ENCODE peak calls at places on chromosomes 11 and 22, in ten cellular contexts. Y is HCEC 1CT, T is MCF 10A, M is PC-9, C is NCI-H2171, N is fibroblast of pulmonary artery, A is body of pancreas, S is Peyer's patch, O is Calu3, P is GM04504. Q is an unnamed sample.

GRCh38 chr11:17992916-17993315 is 19.9 kb downstream of the SERGEF start:
- DNase-seq in C (no peak), N (no peak), S (no peak), Y (no peak), O (no peak), A (peak; percentile 18), T (peak; percentile 82), P (no peak), M (no peak), Q (no peak)

GRCh38 chr11:108601150-108601549 is 7.6 kb upstream of the EXPH5 start:
- DNase-seq in A (no peak), N (no peak), T (no peak), Y (peak; percentile 59), O (no peak), M (no peak), S (no peak), P (no peak), C (no peak), Q (no peak)

GRCh38 chr11:32437406-32438345 is 2.3 kb upstream of the WT1 start:
- DNase-seq in C (no peak), M (no peak), O (no peak), P (no peak), N (no peak), A (no peak), S (no peak), T (no peak), Y (no peak), Q (no peak)

GRCh38 chr11:102989379-102990047 is 34.0 kb upstream of the MMP13 start:
- DNase-seq in O (no peak), P (no peak), M (no peak), C (no peak), N (no peak), Y (peak; percentile 73), A (no peak), T (no peak), S (no peak), Q (no peak)

GRCh38 chr11:40037005-40037404 is 1422.4 kb downstream of the LRRC4C start:
- DNase-seq in N (peak; percentile 26), Y (no peak), S (no peak), O (no peak), M (no peak), P (no peak), C (no peak), A (peak; percentile 5), T (no peak), Q (no peak)

GRCh38 chr11:71139516-71140205 is 112.7 kb downstream of the SHANK2 start:
- DNase-seq in Y (no peak), T (no peak), M (no peak), C (peak; percentile 11), P (no peak), A (peak; percentile 93), S (no peak), N (no peak), O (peak; percentile 45), Q (no peak)

GRCh38 chr11:62725686-62726085 is 1.6 kb downstream of the HNRNPUL2 start:
- DNase-seq in T (peak; percentile 47), O (no peak), Y (no peak), C (no peak), S (no peak), M (no peak), N (no peak), A (no peak), P (no peak), Q (no peak)

GRCh38 chr11:120473486-120473885 is 38.1 kb upstream of the GRIK4 start:
- DNase-seq in T (no peak), P (no peak), N (no peak), O (no peak), C (no peak), M (no peak), Y (no peak), A (no peak), S (no peak), Q (no peak)

GRCh38 chr11:64457416-64458010 is 98.6 kb downstream of the RPS6KA4 start:
- DNase-seq in S (no peak), O (no peak), C (no peak), T (no peak), A (no peak), N (no peak), M (no peak), Y (no peak), P (no peak), Q (no peak)

GRCh38 chr22:50526849-50527801 is 1.7 kb upstream of the SCO2 start:
- DNase-seq in T (peak; percentile 29), C (no peak), O (peak; percentile 71), P (no peak), M (peak; percentile 75), N (peak; percentile 49), A (no peak), S (peak; percentile 61), Y (no peak), Q (no peak)

GRCh38 chr22:35913925-35914324 is 114.7 kb downstream of the RBFOX2 start:
- DNase-seq in P (no peak), O (no peak), N (no peak), Y (no peak), A (no peak), M (no peak), S (no peak), C (no peak), T (no peak), Q (no peak)

GRCh38 chr11:45333506-45333971 is 47.4 kb upstream of the SYT13 start:
- DNase-seq in T (no peak), M (no peak), A (peak; percentile 67), P (no peak), O (peak; percentile 27), S (no peak), Y (peak; percentile 80), N (peak; percentile 73), C (no peak), Q (peak; percentile 11)

GRCh38 chr22:23828800-23829680 is 9.8 kb downstream of the DERL3 start:
- DNase-seq in P (no peak), T (no peak), C (no peak), N (no peak), M (no peak), Y (no peak), A (no peak), S (no peak), O (no peak), Q (no peak)

GRCh38 chr22:20805972-20806471 is 32.1 kb downstream of the SERPIND1 start:
- DNase-seq in Y (peak; percentile 50), T (peak; percentile 43), P (no peak), N (peak; percentile 36), C (no peak), O (no peak), S (no peak), A (no peak), M (peak; percentile 49), Q (peak; percentile 4)

GRCh38 chr11:28759311-28759710 is 651.1 kb downstream of the METTL15 start:
- DNase-seq in M (peak; percentile 71), O (peak; percentile 55), N (peak; percentile 70), A (no peak), C (no peak), S (no peak), Y (peak; percentile 38), T (peak; percentile 24), P (no peak), Q (no peak)

GRCh38 chr22:50587407-50587806 is 4.8 kb upstream of the CHKB start:
- DNase-seq in M (no peak), O (no peak), A (no peak), P (no peak), C (no peak), N (no peak), S (no peak), Y (no peak), T (no peak), Q (no peak)

GRCh38 chr11:18171377-18172000 is 1.1 kb upstream of the MRGPRX4 start:
- DNase-seq in Y (peak; percentile 18), P (peak; percentile 10), S (peak; percentile 25), C (no peak), N (peak; percentile 26), O (peak; percentile 28), A (no peak), M (no peak), T (peak; percentile 66), Q (peak; percentile 10)

GRCh38 chr11:64597671-64598101 is 6.7 kb downstream of the SLC22A12 start:
- DNase-seq in S (no peak), O (no peak), A (no peak), T (no peak), Y (no peak), M (no peak), P (no peak), C (no peak), N (no peak), Q (no peak)

GRCh38 chr11:61860054-61860903 is 31.1 kb downstream of the FADS3 start:
- DNase-seq in C (no peak), P (no peak), Y (peak; percentile 13), O (peak; percentile 22), S (no peak), M (no peak), T (peak; percentile 77), N (peak; percentile 79), A (peak; percentile 90), Q (no peak)

GRCh38 chr11:123640677-123641494 is 13.5 kb downstream of the SCN3B start:
- DNase-seq in A (peak; percentile 50), M (no peak), C (no peak), O (peak; percentile 43), Y (peak; percentile 25), T (peak; percentile 54), S (no peak), P (no peak), N (peak; percentile 45), Q (no peak)

GRCh38 chr11:117385906-117386305 is 58.3 kb downstream of the CEP164 start:
- DNase-seq in P (no peak), Y (no peak), A (no peak), O (no peak), S (no peak), T (no peak), M (no peak), C (no peak), N (no peak), Q (no peak)

GRCh38 chr22:17120711-17121234 is 387 bp downstream of the TMEM121B start:
- DNase-seq in S (no peak), Y (no peak), N (no peak), A (no peak), P (no peak), O (peak; percentile 22), C (no peak), T (no peak), M (no peak), Q (no peak)

GRCh38 chr11:112453601-112454577 is 193.2 kb upstream of the PLET1 start:
- DNase-seq in A (peak; percentile 59), N (peak; percentile 38), O (peak; percentile 41), S (no peak), T (peak; percentile 59), M (no peak), C (no peak), Y (peak; percentile 24), P (peak; percentile 8), Q (peak; percentile 11)

GRCh38 chr11:75668508-75669297 is at the start of gene MAP6:
- DNase-seq in A (peak; percentile 9), N (no peak), S (no peak), O (peak; percentile 29), C (peak; percentile 74), T (no peak), P (no peak), Y (no peak), M (no peak), Q (no peak)

GRCh38 chr11:26696330-26696729 is 25.5 kb downstream of the SLC5A12 start:
- DNase-seq in O (no peak), S (no peak), C (no peak), T (peak; percentile 9), Y (no peak), A (no peak), M (no peak), N (no peak), P (no peak), Q (no peak)

GRCh38 chr11:114448749-114449484 is 9.7 kb downstream of the REXO2 start:
- DNase-seq in T (peak; percentile 24), N (no peak), O (no peak), P (no peak), S (no peak), C (no peak), Y (peak; percentile 43), M (no peak), A (no peak), Q (no peak)

GRCh38 chr11:11373934-11374333 is 20.9 kb upstream of the CSNK2A3 start:
- DNase-seq in P (no peak), S (no peak), C (no peak), N (no peak), Y (no peak), O (no peak), M (no peak), T (no peak), A (no peak), Q (no peak)

GRCh38 chr11:119509969-119510401 is 87.0 kb upstream of the THY1 start:
- DNase-seq in O (no peak), Y (peak; percentile 87), M (peak; percentile 44), N (peak; percentile 83), T (peak; percentile 71), A (peak; percentile 14), P (peak; percentile 69), C (peak; percentile 40), S (no peak), Q (peak; percentile 87)